ENCODE peak calls at places on chromosomes 6 and 20, in seven cellular contexts. Y is HFF-Myc, V is suprapubic skin, G is endothelial cell, O is fibroblast of pulmonary artery, L is cardiac fibroblast, Q is epithelial cell of proximal tubule. D is an unnamed sample.

GRCh38 chr20:58402827-58403226 is 13.8 kb downstream of the VAPB start:
- DNase-seq in Y (no peak), V (no peak), G (no peak), O (no peak), L (no peak), Q (no peak), D (no peak)

GRCh38 chr6:138432063-138432356 is 28.0 kb downstream of the HEBP2 start:
- DNase-seq in Y (no peak), V (no peak), G (no peak), O (no peak), L (no peak), Q (no peak), D (no peak)

GRCh38 chr6:106974337-106974998 is at the start of gene CD24:
- DNase-seq in Y (no peak), V (peak), G (peak), O (no peak), L (no peak), Q (no peak), D (no peak)

GRCh38 chr6:26439151-26439550 is 1.2 kb upstream of the BTN3A3 start:
- DNase-seq in Y (no peak), V (no peak), G (no peak), O (no peak), L (no peak), Q (no peak), D (no peak)

GRCh38 chr6:53960311-53960710 is 150.9 kb upstream of the MLIP start:
- DNase-seq in Y (peak), V (no peak), G (no peak), O (no peak), L (no peak), Q (no peak), D (no peak)

GRCh38 chr6:35718911-35719381 is 17.9 kb upstream of the ARMC12 start:
- DNase-seq in Y (no peak), V (peak), G (no peak), O (peak), L (no peak), Q (no peak), D (no peak)

GRCh38 chr6:138278326-138278725 is 60.0 kb upstream of the PBOV1 start:
- DNase-seq in Y (no peak), V (no peak), G (no peak), O (peak), L (peak), Q (no peak), D (no peak)

GRCh38 chr6:4583026-4583425 is 193.2 kb upstream of the CDYL start:
- DNase-seq in Y (no peak), V (no peak), G (no peak), O (no peak), L (peak), Q (no peak), D (no peak)

GRCh38 chr6:116799945-116800344 is 28.9 kb downstream of the GPRC6A start:
- DNase-seq in Y (no peak), V (no peak), G (no peak), O (no peak), L (no peak), Q (no peak), D (no peak)

GRCh38 chr6:38117281-38117680 is 297.8 kb downstream of the ZFAND3 start:
- DNase-seq in Y (no peak), V (no peak), G (no peak), O (peak), L (peak), Q (no peak), D (no peak)

GRCh38 chr6:44652551-44652950 is 265.0 kb downstream of the CDC5L start:
- DNase-seq in Y (no peak), V (no peak), G (no peak), O (no peak), L (no peak), Q (no peak), D (no peak)

GRCh38 chr6:42482126-42482525 is 30.4 kb upstream of the TRERF1 start:
- DNase-seq in Y (no peak), V (no peak), G (no peak), O (no peak), L (no peak), Q (no peak), D (no peak)

GRCh38 chr20:3082306-3082951 is 2.1 kb downstream of the AVP start:
- DNase-seq in Y (no peak), V (no peak), G (no peak), O (no peak), L (no peak), Q (no peak), D (peak)

GRCh38 chr20:2364014-2364413 is 16.7 kb upstream of the TGM6 start:
- DNase-seq in Y (no peak), V (no peak), G (no peak), O (peak), L (peak), Q (no peak), D (no peak)

GRCh38 chr6:42817910-42818309 is 36.1 kb downstream of the BICRAL start:
- DNase-seq in Y (no peak), V (no peak), G (no peak), O (no peak), L (no peak), Q (no peak), D (no peak)

GRCh38 chr20:7375905-7376304 is 564.4 kb downstream of the HAO1 start:
- DNase-seq in Y (no peak), V (no peak), G (no peak), O (peak), L (peak), Q (no peak), D (no peak)

GRCh38 chr20:4471221-4471620 is 250.5 kb upstream of the PRND start:
- DNase-seq in Y (no peak), V (no peak), G (no peak), O (no peak), L (no peak), Q (no peak), D (no peak)

GRCh38 chr20:20743511-20744169 is 31.2 kb upstream of the RALGAPA2 start:
- DNase-seq in Y (no peak), V (peak), G (peak), O (peak), L (no peak), Q (peak), D (no peak)

GRCh38 chr6:84346372-84346771 is 118.9 kb upstream of the CEP162 start:
- DNase-seq in Y (no peak), V (no peak), G (no peak), O (peak), L (peak), Q (no peak), D (no peak)

GRCh38 chr6:26216886-26217713 is 129.9 kb downstream of the HFE start:
- DNase-seq in Y (no peak), V (peak), G (peak), O (peak), L (peak), Q (no peak), D (no peak)

DNA sequence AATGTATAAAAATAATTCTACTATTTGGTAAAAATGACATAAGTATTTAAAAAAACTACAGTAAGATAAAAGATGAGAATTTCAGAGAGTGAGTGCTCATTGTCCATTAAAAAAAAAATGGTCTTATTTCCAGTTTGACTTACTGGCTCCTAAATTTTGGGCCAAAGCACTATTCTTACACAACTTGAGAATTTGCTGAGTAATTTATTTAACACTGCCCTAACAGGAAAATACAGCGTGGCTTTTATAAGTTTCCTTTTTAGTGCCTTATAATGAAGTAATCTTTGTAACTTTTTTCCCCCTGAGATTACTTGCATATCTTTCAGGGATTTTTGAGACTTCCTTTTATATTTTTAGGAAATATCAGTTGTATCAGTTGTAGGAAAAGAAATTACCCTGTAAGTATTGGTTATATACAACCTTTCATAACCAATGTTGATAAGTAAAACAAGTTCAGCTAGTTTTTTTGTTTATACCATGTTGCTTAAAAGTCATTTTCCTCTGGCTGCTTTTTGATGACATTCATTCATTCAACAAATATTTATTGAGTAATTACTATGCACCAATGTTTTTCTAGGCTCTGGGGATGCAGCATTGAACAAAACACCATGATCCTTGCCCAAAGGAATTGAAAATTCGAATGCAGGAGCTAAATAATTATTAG is 106.4 kb upstream of the SGK1 start:
- DNase-seq in Y (no peak), V (no peak), G (no peak), O (peak), L (peak), Q (no peak), D (no peak)
- TF ChIP-seq CTCF in Y (no peak), V (no peak), G (no peak), O (no peak), L (no peak), Q (no peak), D (no peak)

DNA sequence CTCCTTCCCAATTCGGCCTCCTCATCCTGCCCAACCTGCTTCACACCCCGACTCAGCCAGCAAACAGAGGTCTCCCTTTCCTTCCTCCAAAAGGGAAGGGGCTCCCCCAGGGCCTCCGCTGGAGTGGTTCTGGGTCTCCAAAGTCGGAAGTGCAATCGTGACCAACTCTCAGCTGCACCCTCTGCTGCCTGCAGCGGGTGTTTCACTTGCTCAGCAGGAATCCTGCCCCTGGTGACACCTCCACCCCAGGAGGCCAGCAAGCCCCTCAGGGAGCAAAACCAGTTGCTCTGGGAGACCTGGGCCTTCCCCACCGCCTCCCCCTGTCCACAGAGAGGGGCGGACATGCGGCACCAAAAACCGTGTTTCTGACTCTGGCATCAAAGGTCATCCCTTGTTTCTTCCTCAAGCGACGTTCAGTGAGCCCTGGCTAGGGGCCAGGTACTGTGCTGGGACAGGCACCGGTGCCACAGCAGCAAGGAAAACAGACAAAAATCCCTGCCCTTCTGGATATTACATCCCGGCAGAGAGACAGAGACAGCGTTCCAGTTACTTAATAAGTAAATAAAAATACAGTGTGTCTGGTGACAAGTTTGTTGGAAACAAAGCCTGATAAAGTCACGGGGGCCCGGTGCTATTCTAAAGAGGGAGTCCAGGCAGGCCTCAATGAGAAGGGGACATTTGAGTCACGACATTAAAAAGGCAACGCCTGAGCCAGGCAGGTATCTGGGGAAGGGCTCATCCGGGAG is 219.0 kb downstream of the BMP7 start:
- DNase-seq in Y (no peak), V (peak), G (peak), O (no peak), L (no peak), Q (no peak), D (no peak)
- TF ChIP-seq CTCF in Y (no peak), V (no peak), G (no peak), O (no peak), L (no peak), Q (peak), D (peak)

DNA sequence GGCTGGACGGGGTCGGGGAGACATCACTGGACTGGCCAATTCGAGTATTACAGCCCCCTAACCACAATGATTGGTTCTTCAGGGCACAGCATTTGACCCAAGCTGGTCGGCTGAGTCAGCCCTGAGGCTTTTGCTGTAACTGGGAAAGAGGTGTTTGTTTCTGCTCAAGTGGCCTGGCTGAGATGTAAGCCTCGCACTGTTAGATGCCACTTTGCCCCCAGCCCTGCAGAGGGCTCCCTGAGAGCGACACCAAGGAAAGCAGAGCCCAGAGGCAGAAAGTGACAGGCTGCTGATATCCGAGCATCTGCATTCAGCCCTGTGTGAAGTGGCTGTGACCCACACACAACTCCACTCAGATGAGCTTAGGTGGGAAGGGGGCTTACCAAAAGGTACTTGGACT is 19.4 kb downstream of the ERGIC3 start:
- DNase-seq in Y (peak), V (no peak), G (peak), O (peak), L (peak), Q (no peak), D (peak)
- TF ChIP-seq CTCF in Y (peak), V (no peak), G (no peak), O (peak), L (peak), Q (peak), D (peak)

GRCh38 chr20:62739581-62740285 is 31.1 kb downstream of the NTSR1 start:
- DNase-seq in Y (peak), V (peak), G (no peak), O (no peak), L (peak), Q (no peak), D (peak)
- TF ChIP-seq CTCF in Y (no peak), V (no peak), G (no peak), O (no peak), L (no peak), Q (no peak), D (no peak)